ENCODE peak calls at places on chromosome 21, in four cellular contexts. Q is CD8-positive, alpha-beta T cell; C is neural crest cell; T is body of pancreas. Y is an unnamed sample.

GRCh38 chr21:16797530-16797929 is 715.3 kb upstream of the CXADR start:
- DNase-seq in C (no peak), T (no peak), Q (no peak), Y (no peak)

GRCh38 chr21:36627242-36627641 is 71.7 kb upstream of the SIM2 start:
- DNase-seq in Q (no peak), C (no peak), T (no peak), Y (no peak)

GRCh38 chr21:37367301-37367757 is 756 bp downstream of the DYRK1A start:
- DNase-seq in T (peak; percentile 44), Q (no peak), C (no peak), Y (no peak)

GRCh38 chr21:31663584-31664249 is 4.2 kb downstream of the SOD1 start:
- DNase-seq in T (no peak), C (no peak), Q (no peak), Y (no peak)

GRCh38 chr21:31414601-31415000 is 70.5 kb upstream of the TIAM1 start:
- DNase-seq in T (no peak), Q (no peak), C (no peak), Y (no peak)

GRCh38 chr21:30268608-30269197 is 14.0 kb downstream of the KRTAP24-1 start:
- DNase-seq in C (no peak), T (no peak), Q (no peak), Y (no peak)

GRCh38 chr21:43622796-43623195 is 36.5 kb downstream of the HSF2BP start:
- DNase-seq in T (no peak), Q (no peak), C (no peak), Y (no peak)

GRCh38 chr21:16842716-16843115 is 670.1 kb upstream of the CXADR start:
- DNase-seq in C (no peak), T (no peak), Q (no peak), Y (no peak)

GRCh38 chr21:28793043-28793442 is 199.6 kb downstream of the LTN1 start:
- DNase-seq in C (no peak), Q (no peak), T (no peak), Y (no peak)

GRCh38 chr21:24861471-24861870 is 745.8 kb downstream of the MRPL39 start:
- DNase-seq in Q (no peak), C (no peak), T (no peak), Y (no peak)

GRCh38 chr21:15722591-15723324 is 7.0 kb upstream of the USP25 start:
- DNase-seq in Q (no peak), T (peak; percentile 62), C (no peak), Y (no peak)

GRCh38 chr21:39599191-39599966 is 13.4 kb upstream of the B3GALT5 start:
- DNase-seq in C (no peak), T (no peak), Q (no peak), Y (no peak)

GRCh38 chr21:16193758-16194606 is 464.2 kb downstream of the USP25 start:
- DNase-seq in T (peak; percentile 43), C (peak; percentile 22), Q (no peak), Y (no peak)

GRCh38 chr21:31656199-31657095 is 3.0 kb upstream of the SOD1 start:
- DNase-seq in T (no peak), C (no peak), Q (no peak), Y (no peak)

GRCh38 chr21:32414579-32415358 is 2.3 kb downstream of the EVA1C start:
- DNase-seq in C (no peak), T (no peak), Q (no peak), Y (no peak)

GRCh38 chr21:31887596-31887920 is 14.7 kb downstream of the HUNK start:
- DNase-seq in Q (no peak), C (no peak), T (peak; percentile 46), Y (no peak)

GRCh38 chr21:40759061-40759460 is 87.9 kb downstream of the DSCAM start:
- DNase-seq in T (no peak), Q (no peak), C (no peak), Y (no peak)

GRCh38 chr21:43572443-43572842 is 86.8 kb downstream of the HSF2BP start:
- DNase-seq in C (no peak), T (no peak), Q (no peak), Y (no peak)

GRCh38 chr21:37065561-37066177 is 7.2 kb downstream of the PIGP start:
- DNase-seq in Q (no peak), C (no peak), T (no peak), Y (no peak)

GRCh38 chr21:37484535-37485474 is 118.2 kb downstream of the DYRK1A start:
- DNase-seq in Q (no peak), C (no peak), T (no peak), Y (no peak)

GRCh38 chr21:31479222-31479621 is 135.2 kb upstream of the TIAM1 start:
- DNase-seq in C (no peak), Q (no peak), T (no peak), Y (no peak)

GRCh38 chr21:14251336-14251735 is 35.4 kb downstream of the RBM11 start:
- DNase-seq in C (no peak), T (no peak), Q (no peak), Y (no peak)

GRCh38 chr21:27219068-27219467 is 252.2 kb upstream of the ADAMTS5 start:
- DNase-seq in Q (no peak), T (no peak), C (no peak), Y (no peak)

GRCh38 chr21:27212444-27212843 is 245.6 kb upstream of the ADAMTS5 start:
- DNase-seq in C (no peak), T (no peak), Q (no peak), Y (no peak)

DNA sequence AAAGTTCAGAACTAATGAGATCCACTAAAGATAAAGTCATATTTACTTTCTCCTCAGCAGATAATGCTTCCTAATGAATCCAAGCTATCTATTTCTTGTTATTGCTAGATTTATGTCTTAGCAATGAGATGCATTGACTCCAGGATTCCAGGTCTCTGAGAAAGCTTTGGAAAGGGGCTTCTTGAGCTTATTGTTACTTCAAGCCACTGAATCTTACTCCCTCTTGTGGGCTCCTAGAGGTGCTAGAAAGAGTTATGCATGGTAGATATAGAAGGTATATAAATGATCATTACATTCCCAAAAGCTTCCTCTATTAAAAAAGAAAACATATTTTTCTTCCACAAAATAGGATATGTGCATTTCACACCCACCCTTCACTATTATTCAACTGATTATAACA is 246.4 kb upstream of the ADAMTS5 start:
- DNase-seq in Q (no peak), T (no peak), C (no peak), Y (no peak)
- TF ChIP-seq CTCF in Q (no peak), T (no peak), C (peak; percentile 32), Y (peak; percentile 43)

GRCh38 chr21:46634966-46635323 is 529 bp upstream of the PRMT2 start:
- DNase-seq in T (no peak), C (no peak), Q (no peak), Y (no peak)

GRCh38 chr21:46634427-46634826 is 1.0 kb upstream of the PRMT2 start:
- DNase-seq in Q (no peak), T (no peak), C (no peak), Y (no peak)

GRCh38 chr21:46636181-46636512 is 673 bp downstream of the PRMT2 start:
- DNase-seq in Q (no peak), C (no peak), T (no peak), Y (no peak)

GRCh38 chr21:46636550-46637289 is 1.2 kb downstream of the PRMT2 start:
- DNase-seq in C (no peak), Q (no peak), T (no peak), Y (no peak)

GRCh38 chr21:46635324-46636180 is at the start of gene PRMT2:
- DNase-seq in C (peak; percentile 98), Q (peak; percentile 97), T (peak; percentile 96), Y (peak; percentile 100)
- TF ChIP-seq CTCF in C (no peak), Q (no peak), T (no peak), Y (no peak)

GRCh38 chr21:44718571-44718970 is 7.2 kb upstream of the TSPEAR start:
- DNase-seq in C (no peak), Q (no peak), T (no peak), Y (peak; percentile 55)
- TF ChIP-seq CTCF in C (no peak), Q (no peak), T (no peak), Y (no peak)

DNA sequence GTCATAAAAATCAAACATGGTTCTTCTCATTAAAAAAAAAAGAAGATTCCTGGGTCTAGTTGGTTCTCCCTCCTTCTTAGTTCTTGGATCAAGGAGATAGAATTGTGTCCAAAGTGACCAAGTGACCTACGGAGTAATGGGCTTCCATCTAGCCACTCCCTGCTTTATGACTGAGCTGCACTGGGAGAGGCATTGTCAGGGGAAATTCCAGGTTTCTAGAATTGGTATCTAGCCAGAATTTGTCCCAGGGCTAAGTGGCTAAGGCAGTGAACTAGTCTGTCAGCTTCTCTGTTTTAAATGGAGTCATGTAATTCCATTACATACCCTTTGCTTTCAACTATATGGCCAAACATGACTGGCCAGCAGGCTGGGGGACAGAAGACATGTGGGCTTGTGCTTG is 40.1 kb upstream of the ERG start:
- DNase-seq in T (no peak), Q (no peak), C (no peak), Y (no peak)
- TF ChIP-seq CTCF in T (no peak), Q (no peak), C (no peak), Y (no peak)

DNA sequence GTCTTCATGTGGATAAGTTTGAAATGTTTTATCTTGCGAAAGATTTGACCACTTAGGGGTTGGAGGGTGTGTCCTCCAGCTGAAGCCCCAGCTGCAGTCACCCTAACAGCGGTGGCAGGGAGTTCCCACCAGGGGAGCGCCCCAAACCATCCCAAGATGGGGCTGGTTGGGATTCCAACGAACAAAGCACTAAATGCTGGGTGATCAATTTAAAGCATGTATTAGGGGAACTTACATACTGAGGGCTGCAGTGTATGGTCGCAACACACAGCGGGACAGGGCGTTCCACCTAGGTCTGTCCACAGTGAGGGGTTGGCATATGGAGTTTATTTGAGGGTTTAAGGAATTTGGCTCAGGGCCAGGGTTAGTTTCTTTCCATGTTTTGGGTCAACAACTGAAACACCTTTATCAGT is 26.3 kb downstream of the SLC37A1 start:
- DNase-seq in C (no peak), Q (no peak), T (no peak), Y (no peak)
- TF ChIP-seq CTCF in C (no peak), Q (no peak), T (no peak), Y (peak; percentile 51)

DNA sequence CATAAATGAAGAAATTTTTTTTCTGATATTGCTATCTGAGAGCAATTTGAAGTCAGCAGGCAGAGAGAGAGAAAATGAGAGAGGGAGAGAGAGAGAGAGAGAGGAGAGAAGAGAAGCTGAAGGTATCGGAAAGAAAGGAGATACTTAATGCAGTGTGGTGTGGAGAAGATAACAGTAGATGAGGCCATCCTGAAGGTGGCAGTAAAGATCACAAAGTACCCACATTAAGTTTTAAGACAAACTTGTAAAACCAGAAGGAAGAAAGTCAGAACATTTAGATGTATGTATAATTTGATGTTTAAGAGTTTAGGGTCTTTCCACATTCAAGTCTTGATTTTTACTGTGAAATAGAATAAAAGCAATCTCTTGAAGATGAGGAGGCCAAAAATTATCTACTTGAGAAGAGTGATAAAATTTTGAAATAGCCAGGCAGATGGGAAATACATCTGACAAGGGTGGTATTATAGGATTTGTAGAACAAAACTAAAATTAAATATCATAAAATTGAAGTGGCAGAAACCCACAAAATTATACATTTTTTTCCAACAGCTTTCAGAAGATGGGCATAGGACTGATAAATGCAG is 1753.4 kb downstream of the MRPL39 start:
- DNase-seq in Q (no peak), T (no peak), C (no peak), Y (no peak)
- TF ChIP-seq CTCF in Q (peak; percentile 69), T (peak; percentile 59), C (peak; percentile 54), Y (peak; percentile 58)

GRCh38 chr21:23401278-23401677 is 2206.0 kb downstream of the MRPL39 start:
- DNase-seq in C (no peak), T (no peak), Q (no peak), Y (no peak)
- TF ChIP-seq CTCF in C (peak; percentile 58), T (no peak), Q (no peak), Y (peak; percentile 69)

DNA sequence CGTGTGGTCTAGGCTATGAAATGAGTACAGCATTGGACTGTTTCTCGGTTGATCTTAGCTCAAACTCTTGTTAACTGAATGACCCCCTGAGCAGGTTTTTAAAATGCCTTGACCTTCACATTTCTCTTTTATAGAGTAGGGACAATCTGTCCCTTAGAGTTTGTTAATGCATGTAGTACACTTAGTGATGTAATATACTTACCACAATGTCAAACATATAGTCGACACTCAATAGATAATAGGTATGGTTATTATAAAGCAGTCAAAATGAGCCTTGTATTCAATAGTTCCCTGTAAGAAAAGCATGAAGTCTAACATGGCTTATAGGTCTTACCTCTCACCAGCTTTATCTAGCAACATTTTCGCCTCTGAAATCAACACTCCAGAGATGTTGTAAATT is 161.0 kb upstream of the RUNX1 start:
- DNase-seq in T (no peak), C (no peak), Q (no peak), Y (no peak)
- TF ChIP-seq CTCF in T (no peak), C (no peak), Q (no peak), Y (no peak)

Y was measured in type B pancreatic cell.